ENCODE peak calls at places on chromosomes 2 and 18, in five cellular contexts. One of them, this sample, is unnamed.

GRCh38 chr18:1480309-1480708 is 575.6 kb downstream of the ADCYAP1 start:
- DNase-seq in AG20443: no peak
- DNase-seq in activated gamma-delta T cell treated with Interleukin-2 at 50 U/mL for 16 hours: no peak
- DNase-seq in AG10803: no peak
- DNase-seq in mucosa of gallbladder: no peak
- DNase-seq in this sample: no peak

GRCh38 chr2:16960579-16960978 is 294.9 kb upstream of the CYRIA start:
- DNase-seq in AG10803: no peak
- DNase-seq in mucosa of gallbladder: no peak
- DNase-seq in activated gamma-delta T cell treated with Interleukin-2 at 50 U/mL for 16 hours: no peak
- DNase-seq in AG20443: no peak
- DNase-seq in this sample: no peak

GRCh38 chr18:12462242-12462641 is 54.5 kb downstream of the PRELID3A start:
- DNase-seq in AG10803: no peak
- DNase-seq in activated gamma-delta T cell treated with Interleukin-2 at 50 U/mL for 16 hours: no peak
- DNase-seq in AG20443: no peak
- DNase-seq in mucosa of gallbladder: no peak
- DNase-seq in this sample: no peak

GRCh38 chr2:33146112-33146511 is 199.4 kb downstream of the LTBP1 start:
- DNase-seq in AG10803: no peak
- DNase-seq in activated gamma-delta T cell treated with Interleukin-2 at 50 U/mL for 16 hours: no peak
- DNase-seq in AG20443: peak; percentile 46
- DNase-seq in mucosa of gallbladder: no peak
- DNase-seq in this sample: peak; percentile 34

GRCh38 chr2:63601061-63601460 is 12.3 kb downstream of the MDH1 start:
- DNase-seq in mucosa of gallbladder: no peak
- DNase-seq in AG10803: no peak
- DNase-seq in activated gamma-delta T cell treated with Interleukin-2 at 50 U/mL for 16 hours: no peak
- DNase-seq in AG20443: no peak
- DNase-seq in this sample: no peak

GRCh38 chr2:27724905-27725693 is 46.4 kb upstream of the MRPL33 start:
- DNase-seq in AG20443: peak; percentile 64
- DNase-seq in mucosa of gallbladder: no peak
- DNase-seq in activated gamma-delta T cell treated with Interleukin-2 at 50 U/mL for 16 hours: no peak
- DNase-seq in AG10803: peak; percentile 54
- DNase-seq in this sample: peak; percentile 76

GRCh38 chr2:20578895-20579825 is 71.7 kb downstream of the HS1BP3 start:
- DNase-seq in AG10803: peak; percentile 90
- DNase-seq in AG20443: peak; percentile 92
- DNase-seq in activated gamma-delta T cell treated with Interleukin-2 at 50 U/mL for 16 hours: no peak
- DNase-seq in mucosa of gallbladder: peak; percentile 79
- DNase-seq in this sample: peak; percentile 99

GRCh38 chr2:128451084-128451483 is 132.4 kb upstream of the HS6ST1 start:
- DNase-seq in AG10803: no peak
- DNase-seq in activated gamma-delta T cell treated with Interleukin-2 at 50 U/mL for 16 hours: no peak
- DNase-seq in AG20443: no peak
- DNase-seq in mucosa of gallbladder: no peak
- DNase-seq in this sample: no peak

GRCh38 chr2:27956895-27957294 is 66.4 kb downstream of the BABAM2 start:
- DNase-seq in AG20443: peak; percentile 23
- DNase-seq in AG10803: peak; percentile 86
- DNase-seq in mucosa of gallbladder: no peak
- DNase-seq in activated gamma-delta T cell treated with Interleukin-2 at 50 U/mL for 16 hours: no peak
- DNase-seq in this sample: peak; percentile 79

GRCh38 chr18:59877366-59877765 is 22.4 kb upstream of the PMAIP1 start:
- DNase-seq in AG20443: no peak
- DNase-seq in AG10803: peak; percentile 46
- DNase-seq in activated gamma-delta T cell treated with Interleukin-2 at 50 U/mL for 16 hours: no peak
- DNase-seq in mucosa of gallbladder: no peak
- DNase-seq in this sample: peak; percentile 48

GRCh38 chr18:9998330-9998729 is 84.5 kb downstream of the VAPA start:
- DNase-seq in activated gamma-delta T cell treated with Interleukin-2 at 50 U/mL for 16 hours: no peak
- DNase-seq in AG10803: no peak
- DNase-seq in mucosa of gallbladder: no peak
- DNase-seq in AG20443: no peak
- DNase-seq in this sample: no peak

GRCh38 chr18:67669993-67670671 is 153.6 kb upstream of the DSEL start:
- DNase-seq in AG20443: peak; percentile 53
- DNase-seq in mucosa of gallbladder: no peak
- DNase-seq in activated gamma-delta T cell treated with Interleukin-2 at 50 U/mL for 16 hours: no peak
- DNase-seq in AG10803: peak; percentile 98
- DNase-seq in this sample: peak; percentile 91

GRCh38 chr2:115774361-115774760 is 1331.9 kb downstream of the DPP10 start:
- DNase-seq in mucosa of gallbladder: no peak
- DNase-seq in activated gamma-delta T cell treated with Interleukin-2 at 50 U/mL for 16 hours: no peak
- DNase-seq in AG10803: no peak
- DNase-seq in AG20443: no peak
- DNase-seq in this sample: no peak

GRCh38 chr18:7576685-7577084 is 9.6 kb downstream of the PTPRM start:
- DNase-seq in mucosa of gallbladder: no peak
- DNase-seq in AG20443: no peak
- DNase-seq in activated gamma-delta T cell treated with Interleukin-2 at 50 U/mL for 16 hours: no peak
- DNase-seq in AG10803: peak; percentile 77
- DNase-seq in this sample: peak; percentile 84

GRCh38 chr2:649461-650342 is 27.5 kb downstream of the TMEM18 start:
- DNase-seq in mucosa of gallbladder: peak; percentile 7
- DNase-seq in activated gamma-delta T cell treated with Interleukin-2 at 50 U/mL for 16 hours: no peak
- DNase-seq in AG10803: no peak
- DNase-seq in AG20443: no peak
- DNase-seq in this sample: no peak

GRCh38 chr2:27083410-27084296 is 2.9 kb upstream of the KHK start:
- DNase-seq in mucosa of gallbladder: no peak
- DNase-seq in AG20443: no peak
- DNase-seq in activated gamma-delta T cell treated with Interleukin-2 at 50 U/mL for 16 hours: no peak
- DNase-seq in AG10803: no peak
- DNase-seq in this sample: no peak

GRCh38 chr2:147348886-147349285 is 495.9 kb upstream of the ACVR2A start:
- DNase-seq in AG10803: no peak
- DNase-seq in activated gamma-delta T cell treated with Interleukin-2 at 50 U/mL for 16 hours: no peak
- DNase-seq in AG20443: no peak
- DNase-seq in mucosa of gallbladder: no peak
- DNase-seq in this sample: no peak

GRCh38 chr2:5589183-5589582 is 103.0 kb upstream of the SOX11 start:
- DNase-seq in AG10803: no peak
- DNase-seq in activated gamma-delta T cell treated with Interleukin-2 at 50 U/mL for 16 hours: no peak
- DNase-seq in AG20443: no peak
- DNase-seq in mucosa of gallbladder: no peak
- DNase-seq in this sample: no peak

GRCh38 chr2:60806988-60807681 is 51.1 kb downstream of the PAPOLG start:
- DNase-seq in activated gamma-delta T cell treated with Interleukin-2 at 50 U/mL for 16 hours: no peak
- DNase-seq in AG20443: peak; percentile 72
- DNase-seq in mucosa of gallbladder: no peak
- DNase-seq in AG10803: peak; percentile 74
- DNase-seq in this sample: peak; percentile 72

GRCh38 chr18:59848002-59848401 is 51.8 kb upstream of the PMAIP1 start:
- DNase-seq in AG20443: no peak
- DNase-seq in activated gamma-delta T cell treated with Interleukin-2 at 50 U/mL for 16 hours: no peak
- DNase-seq in AG10803: no peak
- DNase-seq in mucosa of gallbladder: no peak
- DNase-seq in this sample: no peak

GRCh38 chr2:44210362-44210761 is 41.7 kb downstream of the PPM1B start:
- DNase-seq in AG10803: no peak
- DNase-seq in mucosa of gallbladder: no peak
- DNase-seq in AG20443: no peak
- DNase-seq in activated gamma-delta T cell treated with Interleukin-2 at 50 U/mL for 16 hours: no peak
- DNase-seq in this sample: no peak

GRCh38 chr2:200376422-200377142 is 70.1 kb downstream of the SPATS2L start:
- DNase-seq in mucosa of gallbladder: no peak
- DNase-seq in AG10803: no peak
- DNase-seq in AG20443: no peak
- DNase-seq in activated gamma-delta T cell treated with Interleukin-2 at 50 U/mL for 16 hours: peak; percentile 16
- DNase-seq in this sample: peak; percentile 50

GRCh38 chr2:191486584-191487320 is 191.2 kb upstream of the NABP1 start:
- DNase-seq in activated gamma-delta T cell treated with Interleukin-2 at 50 U/mL for 16 hours: no peak
- DNase-seq in AG10803: peak; percentile 99
- DNase-seq in AG20443: peak; percentile 95
- DNase-seq in mucosa of gallbladder: no peak
- DNase-seq in this sample: peak; percentile 99

GRCh38 chr2:113084249-113085000 is 16.7 kb downstream of the IL1F10 start:
- DNase-seq in AG10803: no peak
- DNase-seq in mucosa of gallbladder: no peak
- DNase-seq in AG20443: no peak
- DNase-seq in activated gamma-delta T cell treated with Interleukin-2 at 50 U/mL for 16 hours: no peak
- DNase-seq in this sample: peak; percentile 21

GRCh38 chr2:180520206-180520605 is 460.2 kb upstream of the UBE2E3 start:
- DNase-seq in AG20443: peak; percentile 8
- DNase-seq in activated gamma-delta T cell treated with Interleukin-2 at 50 U/mL for 16 hours: no peak
- DNase-seq in mucosa of gallbladder: peak; percentile 32
- DNase-seq in AG10803: peak; percentile 8
- DNase-seq in this sample: peak; percentile 26

GRCh38 chr2:164569334-164569733 is 51.9 kb downstream of the GRB14 start:
- DNase-seq in AG20443: no peak
- DNase-seq in activated gamma-delta T cell treated with Interleukin-2 at 50 U/mL for 16 hours: no peak
- DNase-seq in mucosa of gallbladder: no peak
- DNase-seq in AG10803: no peak
- DNase-seq in this sample: no peak

GRCh38 chr2:105052773-105053172 is 14.9 kb downstream of the MRPS9 start:
- DNase-seq in activated gamma-delta T cell treated with Interleukin-2 at 50 U/mL for 16 hours: no peak
- DNase-seq in AG10803: no peak
- DNase-seq in AG20443: no peak
- DNase-seq in mucosa of gallbladder: no peak
- DNase-seq in this sample: no peak

GRCh38 chr2:76825409-76825970 is 696.7 kb downstream of the LRRTM4 start:
- DNase-seq in AG20443: no peak
- DNase-seq in AG10803: no peak
- DNase-seq in activated gamma-delta T cell treated with Interleukin-2 at 50 U/mL for 16 hours: no peak
- DNase-seq in mucosa of gallbladder: no peak
- DNase-seq in this sample: no peak

This sample was measured in EH.